ENCODE peak calls at places on chromosomes 5 and 9, in seven cellular contexts. One of them, this sample, is unnamed.
A peak's percentile ranks its signal among the peaks of the same experiment; 100 is the strongest.

GRCh38 chr5:180155331-180155881 is 53.6 kb downstream of the RASGEF1C start:
- DNase-seq in H1: peak; percentile 33
- DNase-seq in mesendoderm: no peak
- DNase-seq in mesenchymal stem cell: no peak
- DNase-seq in IMR-90: no peak
- DNase-seq in H9: no peak
- DNase-seq in trophoblast cell: no peak
- DNase-seq in this sample: no peak

GRCh38 chr9:136481558-136481957 is 1.3 kb downstream of the SEC16A start:
- DNase-seq in H1: no peak
- DNase-seq in mesendoderm: no peak
- DNase-seq in mesenchymal stem cell: peak; percentile 6
- DNase-seq in IMR-90: no peak
- DNase-seq in H9: no peak
- DNase-seq in trophoblast cell: peak; percentile 16
- DNase-seq in this sample: no peak

GRCh38 chr5:82591021-82591515 is 312.9 kb upstream of the RPS23 start:
- DNase-seq in H1: no peak
- DNase-seq in mesendoderm: no peak
- DNase-seq in mesenchymal stem cell: no peak
- DNase-seq in IMR-90: no peak
- DNase-seq in H9: no peak
- DNase-seq in trophoblast cell: no peak
- DNase-seq in this sample: no peak

GRCh38 chr5:149617760-149618306 is 36.5 kb downstream of the ARHGEF37 start:
- DNase-seq in H1: no peak
- DNase-seq in mesendoderm: no peak
- DNase-seq in mesenchymal stem cell: no peak
- DNase-seq in IMR-90: no peak
- DNase-seq in H9: no peak
- DNase-seq in trophoblast cell: no peak
- DNase-seq in this sample: no peak

GRCh38 chr9:128201441-128202369 is 1.5 kb upstream of the DNM1 start:
- DNase-seq in H1: no peak
- DNase-seq in mesendoderm: no peak
- DNase-seq in mesenchymal stem cell: peak; percentile 45
- DNase-seq in IMR-90: peak; percentile 71
- DNase-seq in H9: no peak
- DNase-seq in trophoblast cell: no peak
- DNase-seq in this sample: no peak

GRCh38 chr5:112574566-112574965 is 155.5 kb upstream of the EPB41L4A start:
- DNase-seq in H1: no peak
- DNase-seq in mesendoderm: no peak
- DNase-seq in mesenchymal stem cell: no peak
- DNase-seq in IMR-90: no peak
- DNase-seq in H9: no peak
- DNase-seq in trophoblast cell: no peak
- DNase-seq in this sample: no peak

GRCh38 chr9:114889802-114890224 is 40.6 kb downstream of the TNFSF8 start:
- DNase-seq in H1: no peak
- DNase-seq in mesendoderm: no peak
- DNase-seq in mesenchymal stem cell: peak; percentile 49
- DNase-seq in IMR-90: no peak
- DNase-seq in H9: no peak
- DNase-seq in trophoblast cell: no peak
- DNase-seq in this sample: no peak

GRCh38 chr9:105432247-105432857 is 15.5 kb upstream of the FSD1L start:
- DNase-seq in H1: no peak
- DNase-seq in mesendoderm: no peak
- DNase-seq in mesenchymal stem cell: no peak
- DNase-seq in IMR-90: no peak
- DNase-seq in H9: no peak
- DNase-seq in trophoblast cell: no peak
- DNase-seq in this sample: no peak

GRCh38 chr5:32504923-32505596 is 60.5 kb upstream of the ZFR start:
- DNase-seq in H1: no peak
- DNase-seq in mesendoderm: no peak
- DNase-seq in mesenchymal stem cell: peak; percentile 53
- DNase-seq in IMR-90: peak; percentile 94
- DNase-seq in H9: no peak
- DNase-seq in trophoblast cell: no peak
- DNase-seq in this sample: no peak

GRCh38 chr5:39197556-39197955 is 21.8 kb downstream of the FYB1 start:
- DNase-seq in H1: no peak
- DNase-seq in mesendoderm: no peak
- DNase-seq in mesenchymal stem cell: no peak
- DNase-seq in IMR-90: no peak
- DNase-seq in H9: no peak
- DNase-seq in trophoblast cell: no peak
- DNase-seq in this sample: no peak

DNA sequence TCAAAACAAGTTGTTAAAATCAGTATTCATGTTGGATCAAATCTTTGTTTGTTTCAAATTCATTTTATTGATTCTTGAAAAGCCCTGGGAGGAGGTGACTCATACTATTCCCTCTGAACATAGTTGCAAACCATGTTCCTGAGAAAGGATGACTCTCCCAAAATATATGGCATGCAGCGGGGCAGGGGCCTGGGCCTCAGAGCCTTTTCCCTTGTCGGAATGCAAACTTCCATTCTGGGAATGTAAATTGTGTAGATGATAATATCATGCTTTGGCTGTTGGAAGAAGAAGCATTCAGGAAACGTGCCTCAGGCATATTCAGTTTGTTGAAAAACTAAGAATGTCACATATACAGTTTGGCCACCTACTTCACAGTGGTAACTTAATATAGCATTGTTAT is 242.0 kb downstream of the AUH start:
- DNase-seq in H1: no peak
- DNase-seq in mesendoderm: peak; percentile 89
- DNase-seq in mesenchymal stem cell: peak; percentile 70
- DNase-seq in IMR-90: peak; percentile 90
- DNase-seq in H9: no peak
- DNase-seq in trophoblast cell: peak; percentile 98
- DNase-seq in this sample: no peak
- H3K27ac ChIP-seq in H1: no peak overlapping the region
- H3K27ac ChIP-seq in mesendoderm: no peak overlapping the region
- H3K27ac ChIP-seq in mesenchymal stem cell: no peak overlapping the region
- H3K27ac ChIP-seq in IMR-90: peak overlapping the region; percentile 96
- H3K27ac ChIP-seq in H9: no peak overlapping the region
- H3K27ac ChIP-seq in trophoblast cell: peak overlapping the region; percentile 94
- H3K27ac ChIP-seq in this sample: no peak overlapping the region

GRCh38 chr9:129836342-129837007 is 1.2 kb downstream of the USP20 start:
- DNase-seq in H1: no peak
- DNase-seq in mesendoderm: no peak
- DNase-seq in mesenchymal stem cell: no peak
- DNase-seq in IMR-90: no peak
- DNase-seq in H9: no peak
- DNase-seq in trophoblast cell: no peak
- DNase-seq in this sample: no peak
- H2AK5ac ChIP-seq in H1: no peak overlapping the region
- H2AK5ac ChIP-seq in mesendoderm: no peak overlapping the region
- H2AK5ac ChIP-seq in mesenchymal stem cell: no peak overlapping the region
- H2AK5ac ChIP-seq in IMR-90: peak overlapping the region; percentile 45
- H2AK5ac ChIP-seq in H9: no peak overlapping the region
- H2AK5ac ChIP-seq in trophoblast cell: no peak overlapping the region
- H2AK5ac ChIP-seq in this sample: no peak overlapping the region

DNA sequence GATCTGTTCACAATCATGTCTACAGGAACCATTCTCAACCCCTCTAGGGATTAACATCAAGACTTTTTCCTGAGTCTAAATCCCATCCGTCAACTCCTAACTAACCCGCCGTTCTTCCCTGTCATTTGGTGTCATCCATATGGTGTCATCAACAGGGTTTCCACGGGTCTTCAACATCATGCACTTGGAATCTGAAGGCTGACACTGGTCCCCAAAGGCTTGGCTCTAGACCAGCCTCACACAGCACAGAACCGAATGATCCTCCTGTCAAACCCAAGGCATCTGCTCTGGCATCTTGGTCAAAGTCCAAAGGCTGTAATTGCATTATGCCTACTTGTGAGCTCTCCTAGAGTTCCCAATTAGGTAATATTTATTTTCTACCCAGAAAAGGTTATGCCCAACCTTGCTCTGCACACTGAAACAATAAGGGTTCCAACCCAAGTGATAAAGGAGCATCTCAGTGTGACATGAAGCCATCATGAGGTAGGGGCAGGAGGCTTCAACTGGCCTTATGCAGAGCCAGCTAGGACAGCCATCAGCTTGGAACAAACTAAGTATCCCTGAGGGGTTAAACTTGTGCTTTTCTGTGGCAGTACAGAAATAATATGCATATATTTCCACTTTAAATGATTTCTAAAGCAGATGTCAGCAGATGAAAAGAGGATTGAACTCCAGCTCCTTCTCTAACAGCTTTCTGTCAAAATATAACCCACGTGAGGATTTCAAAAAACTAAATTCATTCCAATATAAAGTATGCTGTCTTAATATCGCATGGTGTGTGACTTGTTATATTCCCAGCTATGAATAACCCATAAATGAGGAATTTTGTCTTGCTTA is 13.9 kb downstream of the ENC1 start:
- DNase-seq in H1: no peak
- DNase-seq in mesendoderm: peak; percentile 60
- DNase-seq in mesenchymal stem cell: no peak
- DNase-seq in IMR-90: no peak
- DNase-seq in H9: no peak
- DNase-seq in trophoblast cell: no peak
- DNase-seq in this sample: no peak
- H3K27ac ChIP-seq in H1: no peak overlapping the region
- H3K27ac ChIP-seq in mesendoderm: peak overlapping the region; percentile 32
- H3K27ac ChIP-seq in mesenchymal stem cell: no peak overlapping the region
- H3K27ac ChIP-seq in IMR-90: no peak overlapping the region
- H3K27ac ChIP-seq in H9: no peak overlapping the region
- H3K27ac ChIP-seq in trophoblast cell: peak overlapping the region; percentile 17
- H3K27ac ChIP-seq in this sample: peak overlapping the region; percentile 25

DNA sequence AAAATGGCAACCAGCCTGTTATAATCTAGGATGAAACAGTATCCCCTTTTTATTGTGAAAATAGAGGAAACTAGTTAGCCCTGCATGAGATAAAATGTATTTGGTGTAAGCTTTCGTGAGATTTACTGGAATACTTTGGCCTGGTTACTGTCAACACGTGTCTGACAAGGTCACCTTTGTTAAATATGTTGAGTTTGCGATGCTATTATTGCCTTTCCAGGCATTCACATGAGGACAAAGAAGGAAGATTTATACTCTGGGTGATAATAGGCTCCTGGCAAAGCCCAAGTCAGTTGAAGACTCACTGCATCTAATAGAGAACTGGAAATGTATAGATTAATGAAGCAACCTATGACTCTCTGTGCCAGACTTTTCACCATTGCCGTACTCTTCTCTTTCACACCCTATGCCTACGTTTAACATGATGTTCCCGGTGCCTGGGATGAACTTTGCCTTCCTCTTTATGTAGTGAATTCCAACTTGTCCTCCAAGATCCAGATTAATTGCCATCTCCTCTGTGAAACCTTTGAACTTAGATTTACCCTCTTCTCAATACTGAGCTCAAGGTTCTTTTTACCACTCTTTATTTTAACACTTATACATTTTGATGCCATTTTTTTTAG is 33.8 kb downstream of the ITGA2 start:
- DNase-seq in H1: no peak
- DNase-seq in mesendoderm: no peak
- DNase-seq in mesenchymal stem cell: no peak
- DNase-seq in IMR-90: no peak
- DNase-seq in H9: no peak
- DNase-seq in trophoblast cell: no peak
- DNase-seq in this sample: no peak
- H2AK5ac ChIP-seq in H1: no peak overlapping the region
- H2AK5ac ChIP-seq in mesendoderm: no peak overlapping the region
- H2AK5ac ChIP-seq in mesenchymal stem cell: no peak overlapping the region
- H2AK5ac ChIP-seq in IMR-90: peak overlapping the region; percentile 95
- H2AK5ac ChIP-seq in H9: no peak overlapping the region
- H2AK5ac ChIP-seq in trophoblast cell: no peak overlapping the region
- H2AK5ac ChIP-seq in this sample: no peak overlapping the region

GRCh38 chr5:80268916-80269315 is 13.1 kb upstream of the SERINC5 start:
- DNase-seq in H1: no peak
- DNase-seq in mesendoderm: no peak
- DNase-seq in mesenchymal stem cell: peak; percentile 54
- DNase-seq in IMR-90: peak; percentile 8
- DNase-seq in H9: no peak
- DNase-seq in trophoblast cell: no peak
- DNase-seq in this sample: no peak
- H3K27ac ChIP-seq in H1: no peak overlapping the region
- H3K27ac ChIP-seq in mesendoderm: no peak overlapping the region
- H3K27ac ChIP-seq in mesenchymal stem cell: no peak overlapping the region
- H3K27ac ChIP-seq in IMR-90: no peak overlapping the region
- H3K27ac ChIP-seq in H9: no peak overlapping the region
- H3K27ac ChIP-seq in trophoblast cell: no peak overlapping the region
- H3K27ac ChIP-seq in this sample: peak overlapping the region; percentile 78

GRCh38 chr9:133108794-133109641 is 12.0 kb downstream of the RALGDS start:
- DNase-seq in H1: no peak
- DNase-seq in mesendoderm: no peak
- DNase-seq in mesenchymal stem cell: no peak
- DNase-seq in IMR-90: no peak
- DNase-seq in H9: no peak
- DNase-seq in trophoblast cell: no peak
- DNase-seq in this sample: no peak
- H2AK5ac ChIP-seq in H1: no peak overlapping the region
- H2AK5ac ChIP-seq in mesendoderm: no peak overlapping the region
- H2AK5ac ChIP-seq in mesenchymal stem cell: no peak overlapping the region
- H2AK5ac ChIP-seq in IMR-90: no peak overlapping the region
- H2AK5ac ChIP-seq in H9: no peak overlapping the region
- H2AK5ac ChIP-seq in trophoblast cell: no peak overlapping the region
- H2AK5ac ChIP-seq in this sample: no peak overlapping the region

This sample was measured in neuronal stem cell.